ENCODE peak calls at places on chromosomes 4 and X, in four cellular contexts. C is AG04450, T is T-cell, K is lower leg skin. Z is an unnamed sample.

GRCh38 chrX:51421972-51422371 is 74.4 kb downstream of the NUDT11 start:
- DNase-seq in C (no peak), K (no peak), T (no peak), Z (no peak)

GRCh38 chrX:72208126-72208525 is 26.6 kb downstream of the PIN4 start:
- DNase-seq in K (no peak), T (no peak), C (no peak), Z (no peak)

GRCh38 chrX:40151211-40152172 is 53.7 kb upstream of the BCOR start:
- DNase-seq in K (no peak), C (no peak), T (no peak), Z (no peak)

GRCh38 chrX:23704673-23705206 is 37.4 kb downstream of the PRDX4 start:
- DNase-seq in T (no peak), K (no peak), C (no peak), Z (no peak)

GRCh38 chr4:120293341-120293740 is 226.7 kb upstream of the MAD2L1 start:
- DNase-seq in C (no peak), K (no peak), T (no peak), Z (no peak)

GRCh38 chr4:85544751-85545150 is 69.8 kb downstream of the ARHGAP24 start:
- DNase-seq in K (no peak), C (no peak), T (no peak), Z (no peak)

GRCh38 chr4:157421365-157421764 is 200.8 kb downstream of the GRIA2 start:
- DNase-seq in K (no peak), T (no peak), C (no peak), Z (no peak)

GRCh38 chr4:47705326-47705981 is 132.4 kb downstream of the CORIN start:
- DNase-seq in K (no peak), C (no peak), T (no peak), Z (no peak)

GRCh38 chrX:130770615-130771014 is 132.4 kb downstream of the ENOX2 start:
- DNase-seq in C (peak), T (no peak), K (no peak), Z (no peak)

GRCh38 chr4:131137196-131137595 is 2011.9 kb upstream of the PCDH10 start:
- DNase-seq in C (no peak), K (no peak), T (no peak), Z (no peak)

GRCh38 chr4:52545099-52546069 is 113.7 kb downstream of the USP46 start:
- DNase-seq in K (peak), T (peak), C (peak), Z (no peak)

GRCh38 chrX:119174900-119175299 is 47.3 kb upstream of the KIAA1210 start:
- DNase-seq in T (no peak), C (no peak), K (no peak), Z (no peak)

Z was measured in upper lobe of left lung.